ENCODE peak calls at places on chromosomes 13 and 19, in ten cellular contexts. Y is GM04504; E is activated naive CD8-positive, alpha-beta T cell treated with anti-CD3 and anti-CD28 coated beads, Interleukin-2, amount 10 ng/mL, durations not matched to agents 7 days and 5 days; Z is aorta; L is stimulated activated CD8-positive, alpha-beta memory T cell treated with anti-CD3 and anti-CD28 coated beads, Interleukin-4, amount 100 ng/mL, for 24 hours; P is myocyte; C is progenitor cell of endocrine pancreas; S is NAMALWA; D is CD4-positive, CD25-positive, alpha-beta regulatory T cell; R is activated CD4-positive, alpha-beta T cell treated with anti-CD3 and anti-CD28 coated beads, Interleukin-2, amount 50 U/mL, for 48 hours. G is an unnamed sample.

GRCh38 chr19:7214329-7215089 is 79.7 kb downstream of the INSR start:
- DNase-seq in C (no peak), P (no peak), L (no peak), S (no peak), R (no peak), Y (no peak), D (no peak), Z (no peak), E (no peak), G (no peak)

GRCh38 chr13:75771818-75772217 is 135.7 kb downstream of the LMO7 start:
- DNase-seq in R (no peak), D (no peak), C (no peak), E (no peak), L (no peak), S (no peak), Z (no peak), P (peak), Y (peak), G (peak)

GRCh38 chr13:60619461-60619860 is 222.4 kb downstream of the TDRD3 start:
- DNase-seq in S (no peak), D (no peak), L (no peak), E (no peak), P (no peak), C (no peak), Y (no peak), R (no peak), Z (no peak), G (no peak)

GRCh38 chr19:45883586-45883880 is 2.4 kb downstream of the IRF2BP1 start:
- DNase-seq in Z (no peak), Y (no peak), E (no peak), L (no peak), R (no peak), P (no peak), D (no peak), S (no peak), C (no peak), G (no peak)

GRCh38 chr13:93882086-93882651 is 597.3 kb downstream of the DCT start:
- DNase-seq in C (no peak), Z (no peak), D (no peak), L (no peak), R (no peak), Y (no peak), S (no peak), P (no peak), E (no peak), G (no peak)

GRCh38 chr19:18433039-18433691 is 4.8 kb downstream of the ISYNA1 start:
- DNase-seq in C (no peak), Z (no peak), E (peak), Y (no peak), P (no peak), D (no peak), R (no peak), S (no peak), L (no peak), G (no peak)

GRCh38 chr13:35599385-35599784 is 122.9 kb upstream of the MAB21L1 start:
- DNase-seq in C (no peak), R (no peak), D (no peak), P (peak), S (no peak), Z (no peak), Y (no peak), E (no peak), L (no peak), G (no peak)

GRCh38 chr19:35224681-35225604 is 3.6 kb downstream of the FAM187B start:
- DNase-seq in E (no peak), D (peak), Y (no peak), Z (no peak), L (no peak), S (peak), R (no peak), P (no peak), C (no peak), G (no peak)

GRCh38 chr13:42064259-42064658 is 15.8 kb downstream of the DGKH start:
- DNase-seq in E (no peak), L (no peak), D (no peak), Z (no peak), C (no peak), R (no peak), S (no peak), Y (no peak), P (peak), G (no peak)